ENCODE peak calls at places on chromosomes 2 and 18, in five cellular contexts. One of them, this sample, is unnamed.
A peak's percentile ranks its signal among the peaks of the same experiment; 100 is the strongest.

GRCh38 chr2:217947341-217948316 is 55.2 kb downstream of the TNS1 start:
- DNase-seq in Calu3: no peak
- DNase-seq in ELR: no peak
- DNase-seq in HuH-7: peak; percentile 40
- DNase-seq in GM06990: no peak
- DNase-seq in this sample: no peak

GRCh38 chr2:157627594-157628281 is 926 bp downstream of the ACVR1C start:
- DNase-seq in Calu3: no peak
- DNase-seq in ELR: peak; percentile 2
- DNase-seq in HuH-7: peak; percentile 15
- DNase-seq in GM06990: no peak
- DNase-seq in this sample: peak; percentile 13

GRCh38 chr2:190881480-190882326 is 1.1 kb downstream of the GLS start:
- DNase-seq in Calu3: peak; percentile 69
- DNase-seq in ELR: peak; percentile 88
- DNase-seq in HuH-7: peak; percentile 36
- DNase-seq in GM06990: peak; percentile 80
- DNase-seq in this sample: peak; percentile 89

GRCh38 chr18:45852631-45853030 is 27.2 kb downstream of the SIGLEC15 start:
- DNase-seq in Calu3: no peak
- DNase-seq in ELR: no peak
- DNase-seq in HuH-7: no peak
- DNase-seq in GM06990: no peak
- DNase-seq in this sample: no peak

GRCh38 chr2:85188852-85189251 is 55.7 kb downstream of the TCF7L1 start:
- DNase-seq in Calu3: no peak
- DNase-seq in ELR: no peak
- DNase-seq in HuH-7: no peak
- DNase-seq in GM06990: no peak
- DNase-seq in this sample: no peak

GRCh38 chr2:67812682-67813081 is 250.1 kb downstream of the C1D start:
- DNase-seq in Calu3: no peak
- DNase-seq in ELR: no peak
- DNase-seq in HuH-7: no peak
- DNase-seq in GM06990: no peak
- DNase-seq in this sample: no peak

GRCh38 chr2:223835701-223836532 is 1.5 kb downstream of the AP1S3 start:
- DNase-seq in Calu3: peak; percentile 39
- DNase-seq in ELR: no peak
- DNase-seq in HuH-7: no peak
- DNase-seq in GM06990: peak; percentile 80
- DNase-seq in this sample: no peak

GRCh38 chr2:136129601-136130000 is 11.7 kb upstream of the CXCR4 start:
- DNase-seq in Calu3: no peak
- DNase-seq in ELR: no peak
- DNase-seq in HuH-7: no peak
- DNase-seq in GM06990: no peak
- DNase-seq in this sample: no peak

GRCh38 chr2:234981197-234982095 is 29.6 kb downstream of the SH3BP4 start:
- DNase-seq in Calu3: peak; percentile 78
- DNase-seq in ELR: peak; percentile 100
- DNase-seq in HuH-7: peak; percentile 48
- DNase-seq in GM06990: no peak
- DNase-seq in this sample: peak; percentile 99

GRCh38 chr2:68831688-68832087 is 39.5 kb downstream of the BMP10 start:
- DNase-seq in Calu3: no peak
- DNase-seq in ELR: peak; percentile 52
- DNase-seq in HuH-7: no peak
- DNase-seq in GM06990: no peak
- DNase-seq in this sample: peak; percentile 41

GRCh38 chr2:73762571-73762970 is 17.3 kb downstream of the DUSP11 start:
- DNase-seq in Calu3: no peak
- DNase-seq in ELR: no peak
- DNase-seq in HuH-7: no peak
- DNase-seq in GM06990: no peak
- DNase-seq in this sample: no peak

GRCh38 chr2:190343500-190344274 is at the start of gene INPP1:
- DNase-seq in Calu3: peak; percentile 61
- DNase-seq in ELR: peak; percentile 86
- DNase-seq in HuH-7: peak; percentile 42
- DNase-seq in GM06990: peak; percentile 72
- DNase-seq in this sample: peak; percentile 73

This sample was measured in HCEC 1CT.